ENCODE peak calls at places on chromosomes 12 and 14, in four cellular contexts. E is kidney epithelial cell, L is endothelial cell of umbilical vein, X is heart left ventricle. C is an unnamed sample.

GRCh38 chr12:94649349-94650142 is 811 bp downstream of the TMCC3 start:
- DNase-seq in E (no peak), L (peak), X (peak), C (no peak)

GRCh38 chr12:53652366-53652765 is 23.5 kb downstream of the ATP5MC2 start:
- DNase-seq in E (no peak), L (no peak), X (no peak), C (no peak)

GRCh38 chr12:119631930-119632678 is 35.8 kb upstream of the PRKAB1 start:
- DNase-seq in E (peak), L (no peak), X (no peak), C (no peak)

GRCh38 chr14:102805454-102805891 is 28.2 kb downstream of the TRAF3 start:
- DNase-seq in E (peak), L (no peak), X (no peak), C (no peak)

GRCh38 chr14:69481815-69482568 is 2.5 kb upstream of the PLEKHD1 start:
- DNase-seq in E (peak), L (no peak), X (no peak), C (no peak)

GRCh38 chr12:92729773-92730305 is 27.1 kb downstream of the PLEKHG7 start:
- DNase-seq in E (no peak), L (no peak), X (no peak), C (no peak)

GRCh38 chr12:42446761-42447160 is 120.8 kb downstream of the PPHLN1 start:
- DNase-seq in E (peak), L (peak), X (no peak), C (no peak)

GRCh38 chr14:69539631-69540410 is 34.9 kb downstream of the CCDC177 start:
- DNase-seq in E (no peak), L (no peak), X (no peak), C (no peak)

GRCh38 chr12:27185234-27186045 is 58.6 kb upstream of the STK38L start:
- DNase-seq in E (no peak), L (peak), X (no peak), C (peak)

GRCh38 chr12:108234155-108234554 is 105.0 kb downstream of the CMKLR1 start:
- DNase-seq in E (no peak), L (peak), X (peak), C (no peak)

GRCh38 chr14:82999802-83000201 is 1466.1 kb upstream of the SEL1L start:
- DNase-seq in E (no peak), L (no peak), X (no peak), C (no peak)

GRCh38 chr14:20905661-20906060 is 14.5 kb downstream of the RNASE3 start:
- DNase-seq in E (no peak), L (no peak), X (no peak), C (no peak)

GRCh38 chr14:88798161-88798560 is 5.4 kb upstream of the EML5 start:
- DNase-seq in E (no peak), L (no peak), X (no peak), C (no peak)

GRCh38 chr12:105369014-105369413 is 38.5 kb downstream of the C12orf75 start:
- DNase-seq in E (no peak), L (no peak), X (no peak), C (no peak)

GRCh38 chr14:90045608-90046007 is 16.2 kb upstream of the KCNK13 start:
- DNase-seq in E (no peak), L (peak), X (no peak), C (no peak)

GRCh38 chr12:123094349-123095073 is 56.4 kb downstream of the PITPNM2 start:
- DNase-seq in E (peak), L (no peak), X (peak), C (no peak)

GRCh38 chr14:74574706-74575105 is 37.3 kb downstream of the LTBP2 start:
- DNase-seq in E (no peak), L (no peak), X (peak), C (no peak)

GRCh38 chr14:106024983-106025604 is 498.7 kb downstream of the TMEM121 start:
- DNase-seq in E (no peak), L (no peak), X (no peak), C (no peak)

GRCh38 chr14:71209888-71210287 is 302.6 kb downstream of the PCNX1 start:
- DNase-seq in E (no peak), L (no peak), X (no peak), C (no peak)

GRCh38 chr12:62448436-62448835 is 18.2 kb upstream of the MON2 start:
- DNase-seq in E (no peak), L (no peak), X (no peak), C (no peak)

DNA sequence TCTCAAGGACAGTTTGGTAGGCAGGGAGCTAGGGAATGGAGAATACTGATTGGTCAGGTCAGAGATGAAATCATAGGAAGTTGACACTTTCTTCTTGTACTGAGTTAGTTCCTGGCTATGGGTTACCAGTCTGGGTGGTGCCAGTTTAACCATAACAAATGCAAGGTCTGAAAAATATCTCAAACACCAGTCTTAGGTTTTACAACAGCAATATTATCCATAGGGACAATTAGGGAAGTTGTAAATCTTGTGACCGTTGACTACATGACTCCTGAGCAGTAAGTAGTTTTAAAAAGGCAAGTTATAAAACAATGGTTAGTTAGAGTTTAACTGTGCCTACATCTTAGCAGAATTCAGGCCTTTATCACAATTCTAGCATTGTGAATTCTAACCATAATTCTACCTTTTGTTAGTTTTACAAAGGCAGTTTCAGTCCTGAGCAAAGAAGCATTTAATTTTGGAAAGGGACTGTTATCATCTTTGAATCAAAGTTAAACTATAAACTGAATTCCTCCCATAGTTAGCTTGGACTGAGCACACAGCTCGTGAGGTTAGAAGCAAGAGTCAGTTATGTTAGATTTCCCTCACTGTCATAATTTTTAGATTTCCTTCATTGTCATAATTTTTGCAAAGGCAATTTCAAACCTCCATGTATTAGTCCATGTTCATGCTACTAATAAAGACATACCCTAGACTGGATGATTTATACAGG is 19.7 kb upstream of the MON2 start:
- DNase-seq in E (no peak), L (no peak), X (no peak), C (no peak)
- TF ChIP-seq CTCF in E (no peak), L (no peak), X (no peak), C (no peak)

GRCh38 chr12:111599459-111600295 is 562 bp upstream of the ATXN2 start:
- DNase-seq in E (peak), L (peak), X (peak), C (peak)
- TF ChIP-seq CTCF in E (no peak), L (no peak), X (no peak), C (peak)

GRCh38 chr12:68237523-68238070 is 12.0 kb upstream of the IL26 start:
- DNase-seq in E (no peak), L (no peak), X (no peak), C (no peak)

GRCh38 chr12:68237068-68237467 is 11.5 kb upstream of the IL26 start:
- DNase-seq in E (no peak), L (no peak), X (no peak), C (no peak)

GRCh38 chr12:68235576-68235975 is 10.0 kb upstream of the IL26 start:
- DNase-seq in E (no peak), L (no peak), X (no peak), C (no peak)

GRCh38 chr12:68234140-68234539 is 8.5 kb upstream of the IL26 start:
- DNase-seq in E (no peak), L (no peak), X (no peak), C (no peak)

GRCh38 chr12:68236421-68237059 is 10.9 kb upstream of the IL26 start:
- DNase-seq in E (no peak), L (peak), X (no peak), C (no peak)
- TF ChIP-seq CTCF in E (no peak), L (no peak), X (no peak), C (no peak)

GRCh38 chr12:64351265-64351664 is 39.3 kb downstream of the C12orf56 start:
- DNase-seq in E (no peak), L (no peak), X (no peak), C (no peak)

GRCh38 chr12:64347630-64348029 is 42.9 kb downstream of the C12orf56 start:
- DNase-seq in E (no peak), L (no peak), X (no peak), C (no peak)

GRCh38 chr12:64352181-64352580 is 38.4 kb downstream of the C12orf56 start:
- DNase-seq in E (no peak), L (no peak), X (no peak), C (no peak)
- TF ChIP-seq CTCF in E (no peak), L (no peak), X (no peak), C (no peak)

C was measured in retinal pigment epithelial cell.